ENCODE peak calls at places on chromosomes 5 and 9, in seven cellular contexts. Z is osteoblast; Q is amygdala; D is ELR; C is GM04504; T is omental fat pad; U is activated naive CD4-positive, alpha-beta T cell treated with anti-CD3 and anti-CD28 coated beads, Interleukin-2, amount 50 U/mL, for 72 hours. J is an unnamed sample.

GRCh38 chr9:127598839-127599549 is 13.1 kb upstream of the STXBP1 start:
- DNase-seq in Z (no peak), Q (no peak), D (no peak), C (no peak), T (no peak), U (no peak), J (no peak)

GRCh38 chr5:159098285-159099048 is 1.2 kb downstream of the EBF1 start:
- DNase-seq in Z (peak; percentile 84), Q (no peak), D (no peak), C (no peak), T (no peak), U (no peak), J (no peak)

GRCh38 chr5:108654042-108654441 is 93.7 kb upstream of the FER start:
- DNase-seq in Z (no peak), Q (no peak), D (peak; percentile 77), C (no peak), T (no peak), U (no peak), J (no peak)

GRCh38 chr9:120735415-120736126 is 21.3 kb upstream of the MEGF9 start:
- DNase-seq in Z (no peak), Q (no peak), D (no peak), C (no peak), T (no peak), U (no peak), J (no peak)

GRCh38 chr9:134604834-134605233 is 36.8 kb upstream of the COL5A1 start:
- DNase-seq in Z (no peak), Q (no peak), D (no peak), C (no peak), T (no peak), U (no peak), J (no peak)

GRCh38 chr9:16704096-16704488 is 166.4 kb downstream of the BNC2 start:
- DNase-seq in Z (peak; percentile 80), Q (no peak), D (no peak), C (no peak), T (no peak), U (no peak), J (no peak)

GRCh38 chr9:134970719-134971118 is 53.0 kb upstream of the FCN1 start:
- DNase-seq in Z (no peak), Q (no peak), D (no peak), C (no peak), T (no peak), U (no peak), J (no peak)

GRCh38 chr5:134224905-134225779 is 731 bp downstream of the PPP2CA start:
- DNase-seq in Z (peak; percentile 83), Q (no peak), D (peak; percentile 93), C (no peak), T (no peak), U (peak; percentile 73), J (peak; percentile 71)

GRCh38 chr5:2748841-2749513 is 2.5 kb downstream of the IRX2 start:
- DNase-seq in Z (no peak), Q (no peak), D (no peak), C (no peak), T (no peak), U (no peak), J (no peak)

GRCh38 chr5:410911-411517 is 32.0 kb upstream of the EXOC3 start:
- DNase-seq in Z (no peak), Q (no peak), D (no peak), C (no peak), T (no peak), U (no peak), J (no peak)

GRCh38 chr5:80481019-80481893 is 6.6 kb upstream of the FAM151B start:
- DNase-seq in Z (peak; percentile 51), Q (no peak), D (peak; percentile 75), C (peak; percentile 30), T (no peak), U (no peak), J (no peak)

GRCh38 chr5:53726121-53726520 is 165.7 kb downstream of the NDUFS4 start:
- DNase-seq in Z (no peak), Q (no peak), D (no peak), C (no peak), T (no peak), U (no peak), J (no peak)

GRCh38 chr5:137688248-137688840 is 47.5 kb downstream of the KLHL3 start:
- DNase-seq in Z (peak; percentile 30), Q (no peak), D (no peak), C (no peak), T (no peak), U (no peak), J (no peak)

GRCh38 chr9:5438301-5439162 is 807 bp upstream of the PLGRKT start:
- DNase-seq in Z (no peak), Q (no peak), D (peak; percentile 29), C (no peak), T (no peak), U (peak; percentile 74), J (no peak)

GRCh38 chr5:89246252-89246651 is 363.3 kb upstream of the MEF2C start:
- DNase-seq in Z (no peak), Q (no peak), D (peak; percentile 23), C (no peak), T (no peak), U (no peak), J (no peak)

GRCh38 chr9:133521122-133522072 is 3.4 kb downstream of the MYMK start:
- DNase-seq in Z (peak; percentile 56), Q (no peak), D (no peak), C (no peak), T (no peak), U (no peak), J (peak; percentile 18)

GRCh38 chr5:125044491-125045282 is 298.2 kb upstream of the ZNF608 start:
- DNase-seq in Z (no peak), Q (no peak), D (peak; percentile 34), C (no peak), T (no peak), U (no peak), J (no peak)

GRCh38 chr5:165559645-165560044 is 2054.2 kb downstream of the MAT2B start:
- DNase-seq in Z (no peak), Q (no peak), D (no peak), C (no peak), T (no peak), U (no peak), J (no peak)

GRCh38 chr5:141261238-141261546 is 16.0 kb downstream of the PCDHB15 start:
- DNase-seq in Z (no peak), Q (no peak), D (no peak), C (no peak), T (no peak), U (no peak), J (no peak)

GRCh38 chr5:135116146-135116545 is 82.1 kb upstream of the PITX1 start:
- DNase-seq in Z (peak; percentile 52), Q (no peak), D (no peak), C (no peak), T (no peak), U (no peak), J (no peak)

GRCh38 chr9:87950765-87951488 is 23.4 kb downstream of the CDK20 start:
- DNase-seq in Z (peak; percentile 54), Q (no peak), D (peak; percentile 64), C (no peak), T (no peak), U (no peak), J (no peak)

GRCh38 chr5:30956251-30956650 is 237.2 kb upstream of the CDH6 start:
- DNase-seq in Z (no peak), Q (no peak), D (no peak), C (no peak), T (no peak), U (no peak), J (no peak)

GRCh38 chr5:170623576-170624181 is 119.9 kb downstream of the KCNIP1 start:
- DNase-seq in Z (peak; percentile 94), Q (no peak), D (peak; percentile 71), C (peak; percentile 24), T (no peak), U (peak; percentile 43), J (no peak)

GRCh38 chr5:96285823-96286222 is 147.2 kb downstream of the PCSK1 start:
- DNase-seq in Z (no peak), Q (no peak), D (no peak), C (no peak), T (no peak), U (no peak), J (no peak)

GRCh38 chr5:151123897-151124751 is 33.5 kb downstream of the ANXA6 start:
- DNase-seq in Z (no peak), Q (no peak), D (peak; percentile 47), C (peak; percentile 7), T (no peak), U (no peak), J (no peak)

GRCh38 chr5:194102-194501 is 2.8 kb downstream of the LRRC14B start:
- DNase-seq in Z (no peak), Q (no peak), D (no peak), C (no peak), T (no peak), U (no peak), J (no peak)

GRCh38 chr9:86091477-86091876 is 7.9 kb downstream of the GOLM1 start:
- DNase-seq in Z (no peak), Q (no peak), D (no peak), C (no peak), T (no peak), U (no peak), J (no peak)

GRCh38 chr9:19430201-19430760 is 21.5 kb downstream of the ACER2 start:
- DNase-seq in Z (no peak), Q (no peak), D (no peak), C (no peak), T (no peak), U (no peak), J (no peak)

GRCh38 chr5:10120934-10121333 is 128.8 kb downstream of the ATPSCKMT start:
- DNase-seq in Z (no peak), Q (no peak), D (no peak), C (no peak), T (no peak), U (no peak), J (no peak)

GRCh38 chr5:162824360-162824759 is 613.0 kb upstream of the CCNG1 start:
- DNase-seq in Z (no peak), Q (no peak), D (no peak), C (no peak), T (no peak), U (no peak), J (no peak)

GRCh38 chr5:77630246-77631165 is 8.0 kb downstream of the OTP start:
- DNase-seq in Z (peak; percentile 94), Q (no peak), D (peak; percentile 40), C (no peak), T (no peak), U (no peak), J (no peak)

GRCh38 chr9:91790912-91791311 is 159.1 kb downstream of the ROR2 start:
- DNase-seq in Z (no peak), Q (no peak), D (peak; percentile 39), C (no peak), T (no peak), U (no peak), J (no peak)

GRCh38 chr5:59187772-59188347 is 605.0 kb downstream of the RAB3C start:
- DNase-seq in Z (no peak), Q (no peak), D (peak; percentile 68), C (no peak), T (no peak), U (no peak), J (no peak)

GRCh38 chr5:139243425-139243965 is 45.3 kb upstream of the SIL1 start:
- DNase-seq in Z (no peak), Q (no peak), D (no peak), C (no peak), T (no peak), U (no peak), J (no peak)

GRCh38 chr9:16794871-16795639 is 75.4 kb downstream of the BNC2 start:
- DNase-seq in Z (peak; percentile 66), Q (no peak), D (peak; percentile 71), C (peak; percentile 95), T (no peak), U (no peak), J (peak; percentile 42)